ENCODE peak calls at places on chromosomes 3 and 15, in ten cellular contexts. G, A, B, Q, U, R, T, V, H and X are unnamed samples.

GRCh38 chr3:59699648-59700320 is 650.0 kb upstream of the CFAP20DC start:
- DNase-seq in A (no peak), V (no peak), H (no peak), G (no peak), Q (no peak), U (no peak), T (no peak), B (no peak), R (no peak), X (no peak)

GRCh38 chr3:113211370-113212154 is at the start of gene BOC:
- DNase-seq in T (no peak), R (no peak), A (peak), B (peak), H (peak), V (no peak), Q (no peak), G (peak), U (no peak), X (peak)

GRCh38 chr3:182330647-182331046 is 462.7 kb upstream of the ATP11B start:
- DNase-seq in G (no peak), V (no peak), U (no peak), H (no peak), R (no peak), T (no peak), B (no peak), A (no peak), Q (no peak), X (no peak)

GRCh38 chr3:69016901-69017300 is 3.4 kb upstream of the EOGT start:
- DNase-seq in A (no peak), H (no peak), G (peak), V (no peak), R (no peak), U (no peak), Q (no peak), B (no peak), T (no peak), X (no peak)

GRCh38 chr15:100891316-100892012 is 11.8 kb downstream of the ALDH1A3 start:
- DNase-seq in H (no peak), R (no peak), V (peak), G (peak), Q (no peak), B (no peak), A (no peak), U (no peak), T (no peak), X (no peak)

GRCh38 chr3:27606537-27606936 is 115.6 kb downstream of the EOMES start:
- DNase-seq in A (no peak), R (no peak), T (no peak), G (peak), B (no peak), H (no peak), U (no peak), Q (no peak), V (no peak), X (no peak)

GRCh38 chr3:111541911-111542483 is at the start of gene CD96:
- DNase-seq in R (no peak), T (peak), U (no peak), H (no peak), V (no peak), A (no peak), G (no peak), Q (no peak), B (peak), X (no peak)

GRCh38 chr3:133834621-133835417 is 29.2 kb downstream of the SRPRB start:
- DNase-seq in V (no peak), G (no peak), A (no peak), U (no peak), H (peak), R (no peak), T (no peak), Q (no peak), B (no peak), X (no peak)

GRCh38 chr3:72329354-72329753 is 518.9 kb downstream of the SHQ1 start:
- DNase-seq in T (no peak), R (no peak), Q (no peak), B (no peak), G (no peak), V (peak), A (no peak), U (no peak), H (peak), X (no peak)

GRCh38 chr3:172174396-172175253 is 135.2 kb downstream of the FNDC3B start:
- DNase-seq in U (no peak), V (no peak), T (no peak), H (no peak), A (no peak), Q (no peak), G (no peak), R (no peak), B (no peak), X (no peak)